ENCODE peak calls at places on chromosomes 7 and 10, in nine cellular contexts. Y is transverse colon, N is mammary epithelial cell, V is stomach, Q is hepatocyte, L is Peyer's patch, S is heart left ventricle, X is fibroblast of villous mesenchyme, I is H1. E is an unnamed sample.

GRCh38 chr7:43449577-43449976 is 133.3 kb upstream of the STK17A start:
- DNase-seq in Y (no peak), N (no peak), V (no peak), Q (no peak), L (no peak), S (no peak), X (no peak), I (no peak), E (no peak)

GRCh38 chr10:66627156-66627555 is 298.7 kb upstream of the LRRTM3 start:
- DNase-seq in Y (no peak), N (peak; percentile 61), V (no peak), Q (peak; percentile 26), L (no peak), S (no peak), X (no peak), I (no peak), E (peak; percentile 60)

GRCh38 chr10:13087986-13088618 is 11.9 kb upstream of the OPTN start:
- DNase-seq in Y (no peak), N (peak; percentile 50), V (no peak), Q (no peak), L (no peak), S (no peak), X (peak; percentile 81), I (no peak), E (peak; percentile 89)

GRCh38 chr7:100171087-100171681 is 2.8 kb upstream of the GAL3ST4 start:
- DNase-seq in Y (peak; percentile 42), N (no peak), V (no peak), Q (peak; percentile 53), L (no peak), S (no peak), X (no peak), I (peak; percentile 84), E (no peak)

GRCh38 chr7:148527717-148528168 is 62.8 kb upstream of the C7orf33 start:
- DNase-seq in Y (peak; percentile 88), N (peak; percentile 79), V (peak; percentile 81), Q (peak; percentile 80), L (peak; percentile 94), S (peak; percentile 63), X (peak; percentile 74), I (peak; percentile 88), E (peak; percentile 82)

GRCh38 chr10:5283305-5284158 is 81.2 kb upstream of the UCN3 start:
- DNase-seq in Y (peak; percentile 76), N (peak; percentile 64), V (peak; percentile 76), Q (peak; percentile 74), L (peak; percentile 77), S (peak; percentile 44), X (peak; percentile 64), I (peak; percentile 72), E (peak; percentile 76)

GRCh38 chr10:133044502-133044901 is 43.2 kb upstream of the ADGRA1 start:
- DNase-seq in Y (no peak), N (no peak), V (no peak), Q (no peak), L (no peak), S (no peak), X (no peak), I (no peak), E (peak; percentile 5)

GRCh38 chr10:89346264-89346971 is 18.6 kb downstream of the IFIT3 start:
- DNase-seq in Y (no peak), N (peak; percentile 57), V (no peak), Q (no peak), L (no peak), S (no peak), X (peak; percentile 87), I (no peak), E (peak; percentile 86)

GRCh38 chr7:54980521-54980920 is 38.3 kb upstream of the EGFR start:
- DNase-seq in Y (no peak), N (no peak), V (no peak), Q (no peak), L (no peak), S (no peak), X (no peak), I (no peak), E (no peak)

GRCh38 chr10:12507165-12507870 is 158.0 kb downstream of the CAMK1D start:
- DNase-seq in Y (no peak), N (no peak), V (peak; percentile 23), Q (no peak), L (peak; percentile 57), S (no peak), X (no peak), I (peak; percentile 45), E (no peak)

GRCh38 chr10:122157451-122157850 is 113.6 kb upstream of the BTBD16 start:
- DNase-seq in Y (no peak), N (no peak), V (no peak), Q (no peak), L (no peak), S (no peak), X (no peak), I (no peak), E (no peak)

GRCh38 chr7:68207676-68208075 is 1211.0 kb downstream of the TYW1 start:
- DNase-seq in Y (no peak), N (no peak), V (no peak), Q (no peak), L (no peak), S (no peak), X (no peak), I (no peak), E (no peak)

GRCh38 chr10:62459072-62459471 is 84.9 kb downstream of the ZNF365 start:
- DNase-seq in Y (no peak), N (no peak), V (no peak), Q (peak; percentile 37), L (no peak), S (no peak), X (peak; percentile 94), I (no peak), E (peak; percentile 72)

GRCh38 chr7:18400726-18401125 is 94.8 kb upstream of the HDAC9 start:
- DNase-seq in Y (no peak), N (no peak), V (no peak), Q (no peak), L (no peak), S (no peak), X (peak; percentile 55), I (no peak), E (no peak)

DNA sequence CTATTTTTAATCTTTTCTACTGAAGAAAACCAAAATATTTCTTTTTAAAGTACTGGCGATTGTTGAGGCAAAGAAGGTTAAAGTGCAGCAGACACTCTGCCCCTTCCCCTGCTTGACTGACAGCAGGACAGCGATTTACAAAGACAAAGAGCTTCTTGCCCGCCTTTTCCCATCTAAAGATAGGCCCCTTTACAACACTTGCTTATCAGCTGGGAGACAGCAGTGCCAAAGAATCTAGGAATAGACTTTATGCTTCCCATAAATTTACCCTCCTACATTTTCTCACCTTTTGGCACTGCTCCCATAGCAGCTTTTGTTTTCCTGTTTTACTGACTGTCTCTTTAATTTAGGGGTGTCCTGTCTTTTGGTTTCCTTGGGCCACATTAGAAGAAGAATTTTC is 824.1 kb downstream of the CCSER2 start:
- DNase-seq in Y (no peak), N (no peak), V (no peak), Q (no peak), L (no peak), S (no peak), X (no peak), I (no peak), E (no peak)
- H3K4me3 ChIP-seq in Y (no peak overlapping the region), N (no peak overlapping the region), V (no peak overlapping the region), Q (no peak overlapping the region), L (no peak overlapping the region), S (no peak overlapping the region), X (no peak overlapping the region), I (no peak overlapping the region), E (no peak overlapping the region)

DNA sequence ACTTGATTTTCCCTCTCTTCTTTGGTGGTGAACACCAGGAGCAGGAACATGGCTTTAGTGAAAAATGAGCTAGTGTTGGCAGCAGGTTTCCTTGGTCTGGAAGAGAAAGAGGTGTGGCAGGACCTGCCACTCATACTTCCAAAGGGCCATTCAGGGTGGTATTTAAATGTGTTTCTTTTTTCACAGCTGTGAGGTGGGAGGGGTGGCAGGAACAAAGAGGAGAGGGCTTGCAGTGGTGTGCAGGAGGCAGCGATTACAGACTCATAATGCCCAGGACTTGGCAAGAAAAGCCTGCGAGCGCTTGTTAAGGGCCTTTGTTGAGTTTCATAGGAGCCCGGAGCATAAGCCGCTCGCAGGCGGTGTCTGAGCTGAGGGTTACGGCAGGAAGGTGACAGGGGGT is 36.8 kb downstream of the WIPF3 start:
- DNase-seq in Y (no peak), N (no peak), V (peak; percentile 43), Q (no peak), L (no peak), S (no peak), X (no peak), I (no peak), E (no peak)
- TF ChIP-seq CTCF in Y (no peak), N (no peak), V (no peak), Q (no peak), L (no peak), S (no peak), X (no peak), I (no peak), E (no peak)

DNA sequence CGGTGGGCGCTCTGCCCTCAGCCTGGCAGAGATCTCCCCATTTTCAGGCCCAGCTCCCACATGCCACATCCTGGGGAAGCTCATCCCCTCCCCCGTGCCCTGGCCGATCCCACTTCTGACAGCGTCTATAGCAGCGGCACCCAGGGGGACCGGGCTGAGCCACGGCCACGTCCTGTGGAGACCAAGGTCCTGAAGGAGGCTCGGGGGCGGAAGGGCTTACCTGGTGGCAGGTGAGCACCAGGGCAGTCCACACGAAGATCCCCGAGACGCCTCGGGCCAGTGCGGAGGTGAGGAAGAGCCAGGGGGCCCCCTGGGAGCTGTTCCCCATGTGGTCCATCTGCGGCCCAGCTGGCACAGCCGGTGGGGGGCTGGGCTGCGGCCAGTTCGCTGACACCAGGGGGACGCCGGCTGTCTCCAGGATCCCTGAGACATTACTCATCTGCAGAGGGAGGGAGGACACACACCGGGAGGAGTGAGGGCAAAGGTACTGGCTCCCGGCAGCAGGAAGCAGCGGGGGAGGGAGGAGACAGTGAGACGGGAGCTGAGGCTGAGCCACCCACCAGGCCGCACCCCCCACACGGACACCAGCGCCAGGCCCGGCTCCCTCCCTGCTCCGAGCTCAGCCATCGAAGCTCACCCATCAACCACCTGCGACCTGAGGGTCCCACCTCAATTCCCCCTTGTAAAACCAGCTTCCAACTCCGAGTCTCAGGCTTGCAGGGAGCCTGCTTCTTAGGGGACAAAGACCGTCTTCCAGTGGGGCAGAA is 776 bp downstream of the TMEM184A start:
- DNase-seq in Y (peak; percentile 89), N (peak; percentile 85), V (peak; percentile 67), Q (peak; percentile 93), L (peak; percentile 91), S (no peak), X (peak; percentile 86), I (peak; percentile 60), E (peak; percentile 81)
- H3K4me3 ChIP-seq in Y (no peak overlapping the region), N (peak overlapping the region; percentile 15), V (peak overlapping the region; percentile 26), Q (no peak overlapping the region), L (no peak overlapping the region), S (no peak overlapping the region), X (no peak overlapping the region), I (no peak overlapping the region), E (no peak overlapping the region)

GRCh38 chr7:151175793-151176311 is 8.4 kb upstream of the GBX1 start:
- DNase-seq in Y (no peak), N (no peak), V (peak; percentile 24), Q (no peak), L (no peak), S (no peak), X (no peak), I (peak; percentile 64), E (no peak)
- TF ChIP-seq CTCF in Y (no peak), N (peak; percentile 3), V (no peak), Q (no peak), L (no peak), S (no peak), X (no peak), I (no peak), E (no peak)